ENCODE peak calls at places on chromosomes 7 and 10, in five cellular contexts. P is NCI-H1417; E is AG09309; O is stimulated activated CD8-positive, alpha-beta memory T cell treated with anti-CD3 and anti-CD28 coated beads, Interleukin-15, amount 100 ng/mL, for 4 hours; F is tibial nerve. I is an unnamed sample.

GRCh38 chr7:29255839-29256782 is 61.5 kb downstream of the CHN2 start:
- DNase-seq in P (no peak), E (no peak), O (no peak), F (no peak), I (no peak)

GRCh38 chr10:101617824-101618568 is 29.9 kb downstream of the DPCD start:
- DNase-seq in P (no peak), E (no peak), O (no peak), F (no peak), I (no peak)

GRCh38 chr10:28470873-28471704 is 61.8 kb upstream of the WAC start:
- DNase-seq in P (no peak), E (peak; percentile 7), O (no peak), F (no peak), I (no peak)

GRCh38 chr7:135208417-135208793 is 2.9 kb downstream of the WDR91 start:
- DNase-seq in P (no peak), E (no peak), O (no peak), F (no peak), I (no peak)

GRCh38 chr7:96508371-96508770 is 186.5 kb upstream of the SLC25A13 start:
- DNase-seq in P (no peak), E (no peak), O (no peak), F (no peak), I (no peak)

GRCh38 chr7:45400680-45401079 is 173.5 kb upstream of the ADCY1 start:
- DNase-seq in P (no peak), E (no peak), O (no peak), F (no peak), I (no peak)

GRCh38 chr10:683448-684071 is 5.9 kb downstream of the DIP2C start:
- DNase-seq in P (no peak), E (peak; percentile 94), O (no peak), F (no peak), I (no peak)

GRCh38 chr10:15167411-15168295 is 840 bp downstream of the NMT2 start:
- DNase-seq in P (peak; percentile 2), E (no peak), O (no peak), F (peak; percentile 17), I (peak; percentile 71)

GRCh38 chr7:102425639-102426267 is 7.6 kb upstream of the ORAI2 start:
- DNase-seq in P (no peak), E (no peak), O (peak; percentile 78), F (no peak), I (no peak)

GRCh38 chr7:105680505-105681187 is 99.4 kb upstream of the EFCAB10 start:
- DNase-seq in P (no peak), E (no peak), O (no peak), F (peak; percentile 51), I (peak; percentile 67)

GRCh38 chr7:91824201-91824600 is 56.3 kb downstream of the MTERF1 start:
- DNase-seq in P (no peak), E (no peak), O (no peak), F (no peak), I (no peak)

GRCh38 chr7:98681496-98681895 is 64.4 kb downstream of the NPTX2 start:
- DNase-seq in P (no peak), E (no peak), O (no peak), F (no peak), I (no peak)

GRCh38 chr10:32962541-32962940 is 4.5 kb upstream of the ITGB1 start:
- DNase-seq in P (no peak), E (no peak), O (no peak), F (no peak), I (no peak)

GRCh38 chr7:48182736-48183369 is 11.6 kb downstream of the ABCA13 start:
- DNase-seq in P (no peak), E (peak; percentile 35), O (no peak), F (no peak), I (no peak)

GRCh38 chr7:27842094-27842493 is 102.1 kb downstream of the TAX1BP1 start:
- DNase-seq in P (no peak), E (no peak), O (no peak), F (no peak), I (no peak)

GRCh38 chr7:94041529-94041928 is 37.4 kb upstream of the BET1 start:
- DNase-seq in P (no peak), E (no peak), O (no peak), F (no peak), I (no peak)

GRCh38 chr10:5776881-5777197 is 36.4 kb downstream of the GDI2 start:
- DNase-seq in P (no peak), E (peak; percentile 46), O (no peak), F (no peak), I (no peak)

GRCh38 chr10:16960573-16960972 is 143.3 kb upstream of the RSU1 start:
- DNase-seq in P (no peak), E (no peak), O (no peak), F (no peak), I (no peak)

GRCh38 chr10:36173364-36173763 is 531.3 kb upstream of the FZD8 start:
- DNase-seq in P (no peak), E (no peak), O (no peak), F (no peak), I (no peak)

GRCh38 chr10:102120987-102121738 is 995 bp upstream of the LDB1 start:
- DNase-seq in P (no peak), E (no peak), O (no peak), F (peak; percentile 26), I (peak; percentile 95)

GRCh38 chr10:35000936-35001335 is 89.2 kb downstream of the CUL2 start:
- DNase-seq in P (no peak), E (no peak), O (no peak), F (no peak), I (no peak)